ENCODE peak calls at places on chromosomes 2 and 18, in five cellular contexts. M is bronchial epithelial cell, I is neuronal stem cell, G is cardiac fibroblast, J is GM12865. W is an unnamed sample.

GRCh38 chr2:119483395-119483753 is 40.9 kb downstream of the SCTR start:
- DNase-seq in M (no peak), G (no peak), I (no peak), J (no peak), W (no peak)

GRCh38 chr2:232348936-232349335 is 29.6 kb upstream of the ALPP start:
- DNase-seq in G (no peak), M (peak), I (no peak), J (no peak), W (no peak)

GRCh38 chr2:199757466-199757865 is 93.5 kb downstream of the FTCDNL1 start:
- DNase-seq in J (no peak), G (no peak), M (no peak), I (no peak), W (no peak)

GRCh38 chr2:168044579-168044978 is 202.8 kb downstream of the STK39 start:
- DNase-seq in M (no peak), I (no peak), J (no peak), G (no peak), W (no peak)

GRCh38 chr18:12304351-12305210 is 3.5 kb upstream of the TUBB6 start:
- DNase-seq in M (peak), G (no peak), J (no peak), I (no peak), W (peak)

GRCh38 chr18:4468515-4468914 is 13.4 kb upstream of the DLGAP1 start:
- DNase-seq in I (no peak), J (no peak), M (no peak), G (no peak), W (no peak)

GRCh38 chr18:23826850-23827620 is 137.8 kb downstream of the LAMA3 start:
- DNase-seq in G (no peak), I (no peak), M (peak), J (no peak), W (no peak)

GRCh38 chr2:155266579-155266978 is 568.1 kb downstream of the KCNJ3 start:
- DNase-seq in G (no peak), M (no peak), I (no peak), J (peak), W (no peak)

GRCh38 chr2:200466703-200467418 is 43.0 kb downstream of the KCTD18 start:
- DNase-seq in G (peak), M (no peak), J (no peak), I (no peak), W (peak)

GRCh38 chr18:23515911-23516546 is 12.7 kb downstream of the RMC1 start:
- DNase-seq in M (peak), G (peak), J (peak), I (peak), W (peak)

GRCh38 chr2:200864206-200864976 is at the start of gene CLK1:
- DNase-seq in I (peak), G (peak), M (peak), J (peak), W (peak)

GRCh38 chr18:79246309-79247108 is 149.2 kb upstream of the NFATC1 start:
- DNase-seq in M (peak), G (peak), I (peak), J (peak), W (peak)

GRCh38 chr2:32228181-32228580 is 36.5 kb downstream of the NLRC4 start:
- DNase-seq in M (no peak), G (no peak), I (no peak), J (no peak), W (no peak)

GRCh38 chr2:216316743-216317142 is 55.5 kb downstream of the MARCHF4 start:
- DNase-seq in I (no peak), M (peak), G (peak), J (no peak), W (peak)

GRCh38 chr2:121199281-121200010 is 85.6 kb downstream of the TFCP2L1 start:
- DNase-seq in J (no peak), G (no peak), I (no peak), M (no peak), W (no peak)

GRCh38 chr2:224114428-224114827 is 75.3 kb upstream of the SERPINE2 start:
- DNase-seq in J (no peak), M (no peak), I (no peak), G (no peak), W (no peak)

GRCh38 chr2:29228276-29228675 is 113.1 kb downstream of the CLIP4 start:
- DNase-seq in M (peak), J (no peak), G (no peak), I (no peak), W (no peak)

DNA sequence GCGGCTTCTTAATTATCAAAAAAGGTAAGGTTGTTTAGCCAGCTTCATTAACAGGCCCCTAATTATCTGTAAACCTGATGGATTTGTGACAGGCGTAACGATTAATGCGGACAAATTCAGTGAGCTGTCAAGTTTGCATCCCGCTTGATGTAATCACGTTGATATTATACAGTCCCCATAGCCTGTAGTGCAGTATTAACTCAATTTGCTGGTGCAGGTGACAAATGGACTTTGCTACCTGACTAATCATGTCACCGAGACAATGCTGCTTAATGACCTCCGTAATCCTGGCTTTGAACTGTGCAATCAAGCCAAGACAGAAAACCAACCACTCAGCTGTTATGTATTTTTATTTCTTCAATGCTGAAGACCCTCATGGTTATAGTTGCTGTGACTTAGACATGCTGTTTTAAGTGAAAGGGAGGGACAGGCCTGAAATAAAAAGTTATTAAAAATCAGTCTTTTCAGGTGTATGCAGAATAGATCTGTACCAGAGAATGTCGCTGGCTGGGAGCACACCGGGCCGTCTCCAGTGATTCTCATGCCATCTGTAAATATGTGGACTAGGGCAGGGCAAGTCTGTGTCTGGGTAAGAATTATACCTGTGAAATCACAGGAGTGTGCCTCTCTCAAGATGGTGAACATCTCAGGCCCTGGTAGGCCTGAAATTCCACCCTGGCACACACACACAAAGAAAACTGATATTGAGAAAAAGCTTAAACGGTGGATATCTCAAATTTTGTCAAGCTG is 4.3 kb downstream of the TSHZ1 start:
- DNase-seq in M (no peak), J (no peak), I (no peak), G (no peak), W (no peak)
- H3K4me3 ChIP-seq in M (no peak), J (no peak), I (no peak), G (no peak), W (no peak)

GRCh38 chr2:15942711-15943345 is 2.5 kb downstream of the MYCN start:
- DNase-seq in I (no peak), M (no peak), G (no peak), J (no peak), W (no peak)

GRCh38 chr2:15944325-15945017 is 4.1 kb downstream of the MYCN start:
- DNase-seq in I (no peak), G (no peak), J (no peak), M (no peak), W (no peak)

GRCh38 chr2:15941970-15942710 is 1.8 kb downstream of the MYCN start:
- DNase-seq in M (no peak), G (no peak), I (peak), J (no peak), W (no peak)

GRCh38 chr2:15943378-15943851 is 3.1 kb downstream of the MYCN start:
- DNase-seq in J (no peak), G (no peak), M (no peak), I (peak), W (no peak)

GRCh38 chr2:15943914-15944313 is 3.6 kb downstream of the MYCN start:
- DNase-seq in I (no peak), G (peak), M (no peak), J (no peak), W (peak)
- H3K4me3 ChIP-seq in I (peak), G (no peak), M (no peak), J (no peak), W (no peak)

GRCh38 chr18:48634491-48634890 is 95.7 kb downstream of the CTIF start:
- DNase-seq in M (no peak), I (no peak), G (no peak), J (no peak), W (no peak)
- H3K4me3 ChIP-seq in M (no peak), I (no peak), G (no peak), J (no peak), W (no peak)

GRCh38 chr2:205776720-205777119 is 94.4 kb downstream of the NRP2 start:
- DNase-seq in M (peak), G (no peak), J (no peak), I (no peak), W (no peak)

GRCh38 chr2:205781244-205781643 is 98.9 kb downstream of the NRP2 start:
- DNase-seq in G (no peak), M (no peak), J (no peak), I (no peak), W (no peak)

GRCh38 chr2:205780645-205781044 is 98.3 kb downstream of the NRP2 start:
- DNase-seq in I (no peak), M (no peak), J (no peak), G (no peak), W (no peak)

GRCh38 chr2:205776139-205776538 is 93.8 kb downstream of the NRP2 start:
- DNase-seq in J (peak), G (peak), I (peak), M (no peak), W (peak)

GRCh38 chr2:205778326-205778725 is 96.0 kb downstream of the NRP2 start:
- DNase-seq in J (no peak), G (no peak), M (peak), I (no peak), W (no peak)
- H3K4me3 ChIP-seq in J (no peak), G (no peak), M (no peak), I (no peak), W (no peak)

DNA sequence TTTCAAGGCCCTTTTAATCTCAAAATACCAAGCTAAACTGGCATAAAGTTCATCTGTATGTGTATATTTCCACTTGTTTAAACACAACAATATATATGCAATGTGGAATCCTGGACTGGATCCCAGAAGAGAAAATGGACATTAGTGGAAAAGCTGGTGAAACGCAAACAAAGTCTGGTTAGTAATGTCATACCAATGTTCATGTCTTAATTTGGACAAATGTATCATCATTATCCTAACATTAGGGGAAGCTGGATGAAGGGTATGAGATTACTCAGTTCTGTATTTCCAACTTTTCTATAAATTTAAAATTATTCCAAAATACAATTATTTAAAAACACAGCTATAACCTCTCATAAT is 3.8 kb downstream of the SP3 start:
- DNase-seq in I (no peak), G (peak), J (no peak), M (no peak), W (no peak)
- H3K4me3 ChIP-seq in I (no peak), G (no peak), J (peak), M (no peak), W (no peak)

GRCh38 chr2:214019229-214019972 is 391.5 kb upstream of the VWC2L start:
- DNase-seq in G (peak), M (peak), J (no peak), I (no peak), W (peak)

GRCh38 chr2:214014551-214015230 is 396.2 kb upstream of the VWC2L start:
- DNase-seq in J (no peak), I (no peak), G (peak), M (peak), W (no peak)

GRCh38 chr2:214019973-214020345 is 390.9 kb upstream of the VWC2L start:
- DNase-seq in M (no peak), I (no peak), G (peak), J (no peak), W (peak)
- H3K4me3 ChIP-seq in M (no peak), I (no peak), G (no peak), J (no peak), W (no peak)

W was measured in choroid plexus epithelial cell.